ENCODE peak calls at places on chromosomes 3 and 15, in six cellular contexts. U, P, T, W, J and G are unnamed samples.

GRCh38 chr15:30065025-30065801 is 17.5 kb upstream of the GOLGA8J start:
- DNase-seq in W (no peak), J (no peak), P (no peak), U (no peak), T (peak), G (no peak)

GRCh38 chr15:100383302-100384107 is 41.7 kb upstream of the ADAMTS17 start:
- DNase-seq in W (no peak), U (peak), P (peak), T (no peak), J (no peak), G (no peak)

GRCh38 chr3:188051801-188052228 is 102.1 kb upstream of the LPP start:
- DNase-seq in J (no peak), P (no peak), U (no peak), T (no peak), W (no peak), G (peak)

GRCh38 chr3:72137865-72138861 is 353.2 kb upstream of the PROK2 start:
- DNase-seq in U (no peak), T (no peak), J (no peak), P (no peak), W (no peak), G (no peak)

GRCh38 chr3:134002326-134002725 is 27.4 kb downstream of the SLCO2A1 start:
- DNase-seq in T (peak), W (no peak), U (no peak), P (peak), J (no peak), G (no peak)

GRCh38 chr3:42166662-42167300 is 75.6 kb downstream of the TRAK1 start:
- DNase-seq in W (no peak), J (no peak), T (no peak), P (no peak), U (no peak), G (no peak)

GRCh38 chr3:54918516-54918915 is 9.3 kb downstream of the LRTM1 start:
- DNase-seq in J (no peak), T (no peak), U (no peak), W (no peak), P (no peak), G (no peak)

GRCh38 chr15:94174399-94174802 is 57.0 kb upstream of the MCTP2 start:
- DNase-seq in U (no peak), W (no peak), P (no peak), T (peak), J (no peak), G (no peak)

GRCh38 chr3:124845406-124845805 is 41.8 kb downstream of the ITGB5 start:
- DNase-seq in J (peak), W (no peak), T (peak), P (peak), U (no peak), G (no peak)

GRCh38 chr3:194860725-194861124 is 175.0 kb downstream of the FAM43A start:
- DNase-seq in W (no peak), J (no peak), T (no peak), U (no peak), P (no peak), G (no peak)

GRCh38 chr3:23162939-23163338 is 40.2 kb upstream of the UBE2E2 start:
- DNase-seq in W (no peak), P (no peak), U (peak), J (no peak), T (no peak), G (no peak)

GRCh38 chr3:159923961-159924360 is 64.7 kb upstream of the IL12A start:
- DNase-seq in W (no peak), P (no peak), J (no peak), U (no peak), T (peak), G (no peak)

GRCh38 chr3:96843505-96844203 is 29.3 kb downstream of the EPHA6 start:
- DNase-seq in P (no peak), T (no peak), J (no peak), W (no peak), U (no peak), G (no peak)

GRCh38 chr3:102180291-102180931 is 254.4 kb upstream of the ZPLD1 start:
- DNase-seq in P (peak), T (peak), U (no peak), W (no peak), J (no peak), G (no peak)

GRCh38 chr3:124053871-124054270 is 61.9 kb upstream of the ROPN1 start:
- DNase-seq in W (no peak), J (no peak), P (no peak), T (no peak), U (no peak), G (no peak)

GRCh38 chr3:40173291-40173710 is 136.2 kb upstream of the EIF1B start:
- DNase-seq in T (no peak), W (no peak), U (no peak), J (no peak), P (no peak), G (no peak)

DNA sequence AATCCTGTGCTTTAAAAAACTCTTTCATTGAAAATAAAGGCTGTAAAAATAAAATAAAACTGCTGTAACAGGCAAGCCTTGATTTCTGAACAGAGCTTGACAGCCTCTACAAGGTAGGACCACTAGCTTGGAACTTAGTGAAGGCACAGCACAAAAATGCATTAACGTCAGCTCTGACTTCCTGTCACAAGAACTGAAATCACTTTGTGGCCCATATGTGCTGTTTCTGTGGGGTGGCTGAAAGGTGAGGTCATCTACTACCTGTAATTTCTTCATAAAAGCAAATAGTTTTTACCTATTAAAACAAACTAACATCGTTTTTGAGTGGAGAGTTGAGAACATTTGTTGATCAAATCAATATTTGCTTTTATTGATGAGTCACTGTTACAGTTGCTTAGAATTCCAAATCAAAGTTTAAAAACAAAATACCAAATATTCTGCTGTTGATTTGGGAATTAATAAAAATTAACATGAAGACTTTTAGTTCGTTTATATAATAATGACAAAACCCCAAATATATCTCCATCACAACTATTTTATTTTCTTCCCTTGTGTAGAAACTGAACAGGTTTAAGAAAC is 1034.1 kb downstream of the MCTP2 start:
- DNase-seq in W (no peak), T (no peak), J (no peak), P (no peak), U (no peak), G (no peak)
- TF ChIP-seq POLR2A in W (no peak), T (no peak), J (no peak), P (no peak), U (no peak), G (no peak)

GRCh38 chr15:41507820-41508290 is 5.8 kb downstream of the LTK start:
- DNase-seq in J (peak), U (no peak), P (no peak), T (no peak), W (no peak), G (no peak)
- TF ChIP-seq POLR2A in J (no peak), U (no peak), P (no peak), T (no peak), W (no peak), G (peak)

DNA sequence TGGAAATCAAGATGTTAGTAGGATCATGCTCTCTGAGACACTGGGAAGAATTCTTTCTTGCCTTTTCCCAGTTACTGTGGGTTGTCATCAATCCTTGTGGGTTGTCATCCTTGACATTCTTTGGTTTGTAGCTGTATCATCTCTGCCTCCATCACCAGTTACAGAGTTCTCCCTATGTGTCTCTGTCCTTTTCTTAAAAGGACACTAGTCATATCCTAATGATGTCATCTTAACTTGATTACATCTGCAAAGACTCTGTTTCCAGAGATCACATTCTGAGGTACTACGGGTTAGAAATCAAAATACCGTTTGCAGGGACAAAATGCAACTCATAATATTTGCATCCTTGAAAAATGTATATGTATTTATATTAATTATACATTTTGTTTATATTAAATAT is 500.4 kb downstream of the ZBBX start:
- DNase-seq in P (no peak), T (no peak), W (no peak), J (no peak), U (no peak), G (no peak)
- TF ChIP-seq POLR2A in P (no peak), T (no peak), W (no peak), J (no peak), U (no peak), G (no peak)

DNA sequence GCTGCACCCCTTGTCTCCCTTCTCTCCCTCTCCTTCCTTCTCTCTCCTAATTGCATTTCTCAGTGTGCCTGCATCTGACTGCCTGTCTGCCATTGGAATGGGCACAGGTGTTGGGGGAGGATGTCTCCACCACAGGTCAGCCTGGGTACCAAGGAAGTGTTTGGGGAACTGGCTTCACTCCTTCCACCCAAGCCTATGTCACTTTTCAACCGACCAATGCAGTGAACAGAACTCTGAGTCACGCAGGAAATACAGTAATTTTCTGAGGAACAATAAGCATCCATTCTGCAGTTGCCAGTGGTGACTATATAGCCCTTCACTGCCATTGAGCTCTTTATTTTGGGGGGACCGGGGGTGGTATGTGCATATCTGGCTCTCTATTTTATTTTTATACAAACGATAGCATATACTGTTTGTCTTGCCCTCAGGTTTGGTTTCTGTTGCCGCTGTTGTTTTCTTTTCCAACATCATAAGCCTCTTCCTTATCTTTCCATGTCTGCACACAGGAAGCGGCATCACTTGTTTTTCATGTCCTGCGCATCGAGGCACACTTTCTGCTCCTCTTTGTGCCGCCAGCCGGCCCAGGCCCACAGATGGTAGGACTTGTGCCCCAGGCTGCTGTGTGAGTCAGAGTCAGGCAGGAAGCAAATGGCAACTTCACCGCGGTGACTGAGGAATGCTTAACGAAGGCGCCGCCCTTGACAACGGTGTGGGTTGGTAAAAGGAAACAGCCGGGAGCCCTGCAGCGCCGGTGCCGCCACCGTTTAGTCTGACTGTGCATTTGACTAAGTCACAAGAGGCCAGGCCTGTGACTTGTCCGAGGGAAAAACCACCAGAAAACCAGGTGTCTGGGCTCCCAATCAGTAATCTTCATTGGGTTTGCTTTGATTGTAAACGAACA is 21.1 kb upstream of the CDCP1 start:
- DNase-seq in P (peak), U (peak), W (no peak), T (peak), J (peak), G (peak)
- TF ChIP-seq POLR2A in P (peak), U (no peak), W (no peak), T (peak), J (no peak), G (no peak)

DNA sequence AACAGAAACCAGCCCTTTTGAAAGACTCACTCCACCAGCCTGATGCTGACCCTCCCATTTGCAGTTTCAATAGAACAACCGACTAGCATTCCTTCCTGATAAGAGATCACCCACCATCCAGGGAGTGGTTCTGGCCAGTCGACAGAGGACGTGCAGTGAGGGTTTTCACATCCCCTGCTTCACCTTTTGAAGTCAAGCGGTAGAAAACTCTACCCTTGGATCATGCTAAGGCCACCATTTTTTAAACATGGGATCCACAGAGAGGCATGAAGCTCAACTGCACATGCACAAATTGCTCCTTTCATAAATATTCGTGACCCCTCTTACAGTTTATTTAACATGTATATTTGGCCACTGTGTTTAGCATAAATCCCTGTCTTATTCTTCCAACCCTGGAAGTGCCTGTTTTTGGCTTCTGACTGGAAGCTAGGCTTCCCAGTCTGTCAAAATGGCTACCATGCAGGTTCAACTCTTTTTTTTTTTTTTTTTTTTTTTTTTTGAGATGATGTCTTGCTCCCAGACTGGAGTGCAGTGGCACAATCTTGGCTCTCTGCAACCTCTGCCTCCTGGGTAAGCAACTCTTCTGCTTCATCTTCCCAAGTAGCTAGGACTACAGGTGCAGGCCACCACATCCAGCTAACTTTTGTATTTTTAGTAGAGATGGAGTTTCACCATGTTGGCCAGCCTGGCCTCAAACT is 1.0 kb upstream of the THUMPD3 start:
- DNase-seq in J (no peak), P (no peak), W (no peak), T (no peak), U (no peak), G (no peak)
- TF ChIP-seq POLR2A in J (no peak), P (no peak), W (no peak), T (no peak), U (no peak), G (no peak)

DNA sequence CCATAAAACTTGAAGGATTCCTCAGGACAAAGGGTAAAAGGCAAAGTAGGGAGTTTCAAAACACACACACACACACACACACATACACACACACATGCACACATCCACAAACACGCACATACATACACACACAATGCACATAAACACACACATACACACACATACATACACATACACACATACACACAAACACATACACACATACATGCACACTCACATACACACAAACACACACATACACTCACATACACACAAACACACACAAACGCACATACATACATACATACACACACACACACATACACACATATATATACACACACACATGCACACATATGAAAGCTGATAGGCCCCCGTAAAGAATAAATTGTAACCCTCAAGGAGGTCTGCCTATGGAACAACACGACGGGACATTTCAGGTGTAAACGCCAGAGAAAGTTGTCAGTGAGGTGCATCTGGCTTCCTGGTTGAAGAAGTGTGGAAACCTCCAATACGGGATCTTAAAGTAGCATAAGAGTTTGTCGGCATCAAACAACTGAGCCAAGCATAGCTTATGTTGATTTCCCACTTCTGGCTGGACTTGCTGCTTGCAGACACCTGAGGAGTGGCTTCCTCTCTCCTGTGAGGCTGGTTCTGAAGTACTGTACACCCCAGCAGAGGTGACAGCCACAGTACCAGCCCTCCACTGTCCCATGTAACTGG is 5.8 kb downstream of the RFTN1 start:
- DNase-seq in U (no peak), T (no peak), W (no peak), J (no peak), P (no peak), G (no peak)
- TF ChIP-seq POLR2A in U (no peak), T (no peak), W (peak), J (no peak), P (no peak), G (no peak)

GRCh38 chr3:142445816-142446254 is 2.0 kb downstream of the XRN1 start:
- DNase-seq in U (no peak), J (no peak), P (no peak), W (peak), T (peak), G (peak)
- TF ChIP-seq POLR2A in U (no peak), J (no peak), P (no peak), W (no peak), T (no peak), G (peak)

GRCh38 chr3:52055537-52056351 is 627 bp downstream of the DUSP7 start:
- DNase-seq in J (peak), U (no peak), P (peak), T (peak), W (peak), G (peak)
- TF ChIP-seq POLR2A in J (no peak), U (peak), P (no peak), T (peak), W (no peak), G (no peak)